ENCODE peak calls at places on chromosomes 4 and X, in eight cellular contexts. M is activated CD8-positive, alpha-beta T cell treated with anti-CD3 and anti-CD28 coated beads, Interleukin-2, amount 10 ng/mL, durations not matched to agents 7 days and 5 days; U is NCI-H345; T is mesothelial cell of epicardium; L is activated naive CD8-positive, alpha-beta T cell treated with anti-CD3 and anti-CD28 coated beads, Interleukin-2, amount 50 U/mL, for 24 hours; B is kidney; C is COR-L47; W is HT1080. Q is an unnamed sample.

GRCh38 chr4:183503497-183504063 is 1.3 kb upstream of the ING2 start:
- DNase-seq in M (no peak), U (peak; percentile 7), T (no peak), L (peak; percentile 53), B (peak; percentile 73), C (no peak), W (peak; percentile 12), Q (no peak)

GRCh38 chrX:87583679-87584078 is 66.1 kb downstream of the KLHL4 start:
- DNase-seq in M (no peak), U (no peak), T (no peak), L (no peak), B (no peak), C (no peak), W (peak; percentile 3), Q (no peak)

GRCh38 chr4:167379433-167379832 is 145.1 kb upstream of the SPOCK3 start:
- DNase-seq in M (no peak), U (no peak), T (no peak), L (no peak), B (no peak), C (no peak), W (no peak), Q (no peak)

GRCh38 chr4:124304936-124305335 is 407.6 kb downstream of the ANKRD50 start:
- DNase-seq in M (no peak), U (no peak), T (no peak), L (no peak), B (no peak), C (no peak), W (no peak), Q (no peak)

GRCh38 chrX:80810365-80810978 is 795 bp upstream of the BRWD3 start:
- DNase-seq in M (no peak), U (no peak), T (no peak), L (no peak), B (no peak), C (no peak), W (peak; percentile 0), Q (no peak)

GRCh38 chr4:168528131-168528949 is 31.5 kb downstream of the PALLD start:
- DNase-seq in M (no peak), U (no peak), T (no peak), L (no peak), B (no peak), C (no peak), W (no peak), Q (no peak)

GRCh38 chr4:1047976-1048780 is 36.8 kb downstream of the FGFRL1 start:
- DNase-seq in M (no peak), U (no peak), T (no peak), L (no peak), B (peak; percentile 64), C (no peak), W (no peak), Q (no peak)

GRCh38 chr4:1588306-1588705 is 95.8 kb downstream of the FAM53A start:
- DNase-seq in M (no peak), U (no peak), T (no peak), L (no peak), B (no peak), C (no peak), W (no peak), Q (no peak)

GRCh38 chr4:121253961-121254360 is 89.8 kb upstream of the TNIP3 start:
- DNase-seq in M (peak; percentile 29), U (no peak), T (no peak), L (no peak), B (no peak), C (no peak), W (no peak), Q (no peak)

GRCh38 chrX:41337140-41337539 is 3.2 kb downstream of the DDX3X start:
- DNase-seq in M (no peak), U (no peak), T (no peak), L (no peak), B (no peak), C (no peak), W (no peak), Q (no peak)

GRCh38 chr4:36281384-36282106 is at the start of gene DTHD1:
- DNase-seq in M (no peak), U (no peak), T (no peak), L (peak; percentile 20), B (no peak), C (no peak), W (no peak), Q (no peak)

GRCh38 chr4:6595897-6596537 is 21.0 kb downstream of the MAN2B2 start:
- DNase-seq in M (no peak), U (no peak), T (no peak), L (no peak), B (no peak), C (no peak), W (no peak), Q (peak; percentile 90)

GRCh38 chr4:113881256-113881655 is 98.2 kb downstream of the ARSJ start:
- DNase-seq in M (no peak), U (no peak), T (no peak), L (no peak), B (no peak), C (no peak), W (peak; percentile 38), Q (no peak)

GRCh38 chr4:83112239-83112638 is 2.3 kb downstream of the PLAC8 start:
- DNase-seq in M (peak; percentile 46), U (no peak), T (no peak), L (no peak), B (no peak), C (no peak), W (no peak), Q (no peak)

GRCh38 chr4:67122029-67122428 is 423.3 kb downstream of the CENPC start:
- DNase-seq in M (no peak), U (peak; percentile 8), T (no peak), L (no peak), B (no peak), C (peak; percentile 45), W (peak; percentile 24), Q (peak; percentile 16)

GRCh38 chr4:85302756-85303155 is 172.2 kb upstream of the ARHGAP24 start:
- DNase-seq in M (no peak), U (no peak), T (no peak), L (no peak), B (no peak), C (no peak), W (no peak), Q (no peak)

GRCh38 chr4:101122019-101122418 is 225.3 kb downstream of the PPP3CA start:
- DNase-seq in M (no peak), U (no peak), T (no peak), L (no peak), B (no peak), C (no peak), W (peak; percentile 17), Q (no peak)

GRCh38 chr4:75557696-75558095 is 1.8 kb downstream of the ODAPH start:
- DNase-seq in M (no peak), U (no peak), T (no peak), L (no peak), B (no peak), C (no peak), W (no peak), Q (no peak)

GRCh38 chrX:126395909-126396308 is 156.7 kb downstream of the DCAF12L1 start:
- DNase-seq in M (no peak), U (no peak), T (no peak), L (no peak), B (no peak), C (no peak), W (no peak), Q (no peak)

GRCh38 chr4:139607302-139608060 is 51.5 kb upstream of the SETD7 start:
- DNase-seq in M (no peak), U (no peak), T (no peak), L (no peak), B (no peak), C (no peak), W (no peak), Q (no peak)

GRCh38 chrX:21985332-21985777 is 44.8 kb downstream of the SMS start:
- DNase-seq in M (peak; percentile 74), U (peak; percentile 66), T (peak; percentile 75), L (peak; percentile 63), B (no peak), C (peak; percentile 54), W (peak; percentile 77), Q (peak; percentile 86)

GRCh38 chr4:113675731-113676707 is 85.5 kb downstream of the CAMK2D start:
- DNase-seq in M (no peak), U (peak; percentile 19), T (no peak), L (no peak), B (no peak), C (no peak), W (no peak), Q (no peak)

GRCh38 chrX:23631136-23631535 is 36.2 kb upstream of the PRDX4 start:
- DNase-seq in M (no peak), U (no peak), T (no peak), L (no peak), B (no peak), C (no peak), W (no peak), Q (no peak)

GRCh38 chrX:39591099-39591498 is 506.7 kb downstream of the BCOR start:
- DNase-seq in M (no peak), U (no peak), T (no peak), L (no peak), B (no peak), C (no peak), W (no peak), Q (no peak)

GRCh38 chr4:183455431-183456145 is 11.2 kb downstream of the CDKN2AIP start:
- DNase-seq in M (peak; percentile 58), U (no peak), T (no peak), L (no peak), B (no peak), C (no peak), W (peak; percentile 57), Q (no peak)

GRCh38 chrX:21996872-21997271 is 35.3 kb upstream of the PHEX start:
- DNase-seq in M (no peak), U (no peak), T (no peak), L (no peak), B (no peak), C (no peak), W (peak; percentile 65), Q (no peak)

GRCh38 chrX:12446342-12447075 is 308.2 kb downstream of the FRMPD4 start:
- DNase-seq in M (no peak), U (no peak), T (no peak), L (no peak), B (peak; percentile 45), C (no peak), W (peak; percentile 53), Q (no peak)

GRCh38 chr4:87633239-87633638 is 16.8 kb upstream of the DMP1 start:
- DNase-seq in M (no peak), U (peak; percentile 25), T (no peak), L (no peak), B (no peak), C (peak; percentile 56), W (peak; percentile 7), Q (no peak)

Q was measured in T47D.